ENCODE peak calls at places on chromosomes 13 and 19, in eight cellular contexts. W is gastroesophageal sphincter; B is T-helper 17 cell; Z is left lung; G is right cardiac atrium; T is naive thymus-derived CD8-positive, alpha-beta T cell; A is psoas muscle; D is pancreas. F is an unnamed sample.

GRCh38 chr19:48905664-48906063 is 5.6 kb downstream of the NUCB1 start:
- ATAC-seq in W (no peak), B (no peak), Z (no peak), G (no peak), T (no peak), A (no peak), D (no peak), F (no peak)

GRCh38 chr13:30292325-30292724 is 15.0 kb downstream of the KATNAL1 start:
- ATAC-seq in W (no peak), B (no peak), Z (no peak), G (no peak), T (no peak), A (no peak), D (no peak), F (no peak)

GRCh38 chr19:13629687-13630357 is 123.5 kb upstream of the CACNA1A start:
- ATAC-seq in W (no peak), B (no peak), Z (no peak), G (no peak), T (no peak), A (no peak), D (no peak), F (peak)

GRCh38 chr13:27353166-27353583 is 71.2 kb upstream of the GTF3A start:
- ATAC-seq in W (peak), B (peak), Z (peak), G (no peak), T (no peak), A (no peak), D (no peak), F (peak)

GRCh38 chr13:33003458-33004019 is 12.7 kb upstream of the KL start:
- ATAC-seq in W (no peak), B (no peak), Z (no peak), G (peak), T (no peak), A (no peak), D (no peak), F (no peak)

GRCh38 chr19:17497149-17497798 is 14.2 kb upstream of the PGLS start:
- ATAC-seq in W (no peak), B (no peak), Z (no peak), G (no peak), T (no peak), A (no peak), D (no peak), F (peak)

GRCh38 chr13:24251525-24251924 is 57.9 kb upstream of the C1QTNF9 start:
- ATAC-seq in W (no peak), B (peak), Z (no peak), G (no peak), T (peak), A (no peak), D (no peak), F (no peak)

GRCh38 chr19:17114414-17114831 is 38.8 kb downstream of the MYO9B start:
- ATAC-seq in W (no peak), B (no peak), Z (no peak), G (no peak), T (no peak), A (no peak), D (no peak), F (peak)

GRCh38 chr19:55325172-55325571 is at the start of gene TMEM150B:
- ATAC-seq in W (no peak), B (peak), Z (peak), G (no peak), T (no peak), A (no peak), D (no peak), F (no peak)

GRCh38 chr13:41232715-41233114 is 30.7 kb downstream of the MTRF1 start:
- ATAC-seq in W (no peak), B (no peak), Z (no peak), G (no peak), T (no peak), A (no peak), D (peak), F (no peak)

GRCh38 chr19:9877775-9878510 is 42.8 kb downstream of the PIN1 start:
- ATAC-seq in W (no peak), B (no peak), Z (no peak), G (no peak), T (no peak), A (no peak), D (no peak), F (peak)

GRCh38 chr13:21812192-21812626 is 141.3 kb downstream of the FGF9 start:
- ATAC-seq in W (no peak), B (no peak), Z (no peak), G (no peak), T (no peak), A (no peak), D (no peak), F (no peak)

GRCh38 chr13:66503890-66504289 is 726.2 kb downstream of the PCDH9 start:
- ATAC-seq in W (no peak), B (no peak), Z (no peak), G (no peak), T (no peak), A (peak), D (no peak), F (no peak)

GRCh38 chr19:17996826-17997316 is 11.1 kb upstream of the ARRDC2 start:
- ATAC-seq in W (peak), B (peak), Z (peak), G (peak), T (peak), A (peak), D (peak), F (peak)